ENCODE peak calls at places on chromosome 13, in seven cellular contexts. P, C, F, Z, N, M and D are unnamed samples.

GRCh38 chr13:91119643-91120042 is 227.8 kb upstream of the MIR17HG start:
- DNase-seq in P (no peak), C (no peak), F (no peak), Z (no peak), N (no peak), M (no peak), D (no peak)

GRCh38 chr13:73416093-73416492 is 357.3 kb downstream of the KLF5 start:
- DNase-seq in P (no peak), C (no peak), F (no peak), Z (no peak), N (no peak), M (no peak), D (no peak)

GRCh38 chr13:113840541-113841354 is 23.1 kb downstream of the GAS6 start:
- DNase-seq in P (no peak), C (no peak), F (peak), Z (no peak), N (no peak), M (peak), D (no peak)

GRCh38 chr13:111177081-111177711 is 62.1 kb downstream of the ARHGEF7 start:
- DNase-seq in P (peak), C (no peak), F (peak), Z (peak), N (no peak), M (peak), D (no peak)

GRCh38 chr13:76904507-76904906 is 18.3 kb upstream of the KCTD12 start:
- DNase-seq in P (no peak), C (no peak), F (no peak), Z (no peak), N (no peak), M (no peak), D (no peak)

GRCh38 chr13:100140441-100140840 is 51.5 kb downstream of the PCCA start:
- DNase-seq in P (no peak), C (no peak), F (no peak), Z (no peak), N (no peak), M (no peak), D (no peak)

GRCh38 chr13:66405908-66406802 is 824.0 kb downstream of the PCDH9 start:
- DNase-seq in P (no peak), C (peak), F (no peak), Z (no peak), N (no peak), M (no peak), D (no peak)

GRCh38 chr13:112171570-112171965 is 104.6 kb downstream of the SOX1 start:
- DNase-seq in P (no peak), C (no peak), F (no peak), Z (no peak), N (no peak), M (no peak), D (no peak)

GRCh38 chr13:50403311-50403710 is 388.1 kb downstream of the KCNRG start:
- DNase-seq in P (no peak), C (no peak), F (no peak), Z (no peak), N (no peak), M (no peak), D (no peak)

GRCh38 chr13:107585466-107585865 is 629.9 kb downstream of the LIG4 start:
- DNase-seq in P (no peak), C (no peak), F (no peak), Z (no peak), N (no peak), M (no peak), D (no peak)

GRCh38 chr13:27403727-27404385 is 20.6 kb upstream of the GTF3A start:
- DNase-seq in P (no peak), C (no peak), F (no peak), Z (no peak), N (no peak), M (no peak), D (no peak)

GRCh38 chr13:30737511-30738342 is 2.4 kb downstream of the ALOX5AP start:
- DNase-seq in P (no peak), C (no peak), F (no peak), Z (no peak), N (no peak), M (no peak), D (no peak)

GRCh38 chr13:73633817-73634449 is 500.3 kb downstream of the KLF12 start:
- DNase-seq in P (no peak), C (no peak), F (no peak), Z (no peak), N (no peak), M (no peak), D (no peak)

GRCh38 chr13:48126944-48127814 is 32.3 kb upstream of the MED4 start:
- DNase-seq in P (peak), C (peak), F (peak), Z (peak), N (no peak), M (peak), D (peak)

GRCh38 chr13:106499905-106500304 is 35.6 kb downstream of the EFNB2 start:
- DNase-seq in P (no peak), C (peak), F (no peak), Z (no peak), N (no peak), M (no peak), D (no peak)

GRCh38 chr13:31703780-31704179 is 35.5 kb upstream of the RXFP2 start:
- DNase-seq in P (no peak), C (no peak), F (no peak), Z (no peak), N (no peak), M (no peak), D (no peak)

GRCh38 chr13:98315466-98315865 is 138.4 kb upstream of the RNF113B start:
- DNase-seq in P (no peak), C (no peak), F (no peak), Z (no peak), N (no peak), M (no peak), D (no peak)

GRCh38 chr13:39575641-39576238 is 27.3 kb downstream of the LHFPL6 start:
- DNase-seq in P (no peak), C (no peak), F (no peak), Z (no peak), N (no peak), M (no peak), D (no peak)

GRCh38 chr13:110410000-110410399 is 102.9 kb downstream of the COL4A2 start:
- DNase-seq in P (no peak), C (no peak), F (no peak), Z (no peak), N (no peak), M (no peak), D (no peak)

GRCh38 chr13:98018293-98018692 is 64.8 kb downstream of the IPO5 start:
- DNase-seq in P (no peak), C (no peak), F (no peak), Z (no peak), N (no peak), M (no peak), D (no peak)

GRCh38 chr13:51894239-51894638 is 32.5 kb downstream of the CCDC70 start:
- DNase-seq in P (no peak), C (peak), F (no peak), Z (no peak), N (no peak), M (no peak), D (no peak)

GRCh38 chr13:111847964-111848363 is 219.0 kb upstream of the SOX1 start:
- DNase-seq in P (no peak), C (no peak), F (no peak), Z (no peak), N (no peak), M (no peak), D (no peak)

GRCh38 chr13:77359171-77359570 is 32.3 kb upstream of the MYCBP2 start:
- DNase-seq in P (no peak), C (no peak), F (no peak), Z (no peak), N (no peak), M (no peak), D (no peak)

GRCh38 chr13:113581871-113582270 is 2.7 kb upstream of the TFDP1 start:
- DNase-seq in P (no peak), C (no peak), F (no peak), Z (peak), N (no peak), M (no peak), D (no peak)

GRCh38 chr13:111174377-111174776 is 59.3 kb downstream of the ARHGEF7 start:
- DNase-seq in P (no peak), C (no peak), F (no peak), Z (no peak), N (no peak), M (no peak), D (no peak)

GRCh38 chr13:98847780-98848179 is 95.3 kb upstream of the SLC15A1 start:
- DNase-seq in P (no peak), C (no peak), F (no peak), Z (no peak), N (no peak), M (no peak), D (no peak)

GRCh38 chr13:76717092-76717491 is 169.1 kb downstream of the KCTD12 start:
- DNase-seq in P (no peak), C (no peak), F (no peak), Z (no peak), N (no peak), M (no peak), D (no peak)

GRCh38 chr13:31675521-31675953 is 63.8 kb upstream of the RXFP2 start:
- DNase-seq in P (no peak), C (no peak), F (no peak), Z (no peak), N (no peak), M (no peak), D (no peak)

GRCh38 chr13:28466151-28466550 is 28.8 kb downstream of the FLT1 start:
- DNase-seq in P (no peak), C (no peak), F (no peak), Z (no peak), N (no peak), M (no peak), D (no peak)

GRCh38 chr13:25630327-25630726 is 258.6 kb downstream of the ATP8A2 start:
- DNase-seq in P (no peak), C (no peak), F (no peak), Z (no peak), N (no peak), M (no peak), D (no peak)

GRCh38 chr13:113464476-113464875 is 11.2 kb upstream of the ADPRHL1 start:
- DNase-seq in P (no peak), C (no peak), F (no peak), Z (no peak), N (no peak), M (no peak), D (no peak)

GRCh38 chr13:73849292-73849691 is 284.9 kb downstream of the KLF12 start:
- DNase-seq in P (no peak), C (peak), F (no peak), Z (no peak), N (no peak), M (no peak), D (no peak)

GRCh38 chr13:83825676-83826075 is 56.6 kb downstream of the SLITRK1 start:
- DNase-seq in P (no peak), C (no peak), F (no peak), Z (no peak), N (no peak), M (peak), D (no peak)

GRCh38 chr13:25116044-25116443 is 20.1 kb downstream of the PABPC3 start:
- DNase-seq in P (no peak), C (no peak), F (no peak), Z (no peak), N (no peak), M (no peak), D (no peak)

GRCh38 chr13:37651891-37652290 is 53.3 kb upstream of the POSTN start:
- DNase-seq in P (no peak), C (peak), F (no peak), Z (no peak), N (no peak), M (no peak), D (no peak)